ENCODE peak calls at places on chromosomes 2 and 18, in six cellular contexts. I is GM10248, L is right cardiac atrium, D is fibroblast of the aortic adventitia, S is NCI-H2171, A is T47D. U is an unnamed sample.

GRCh38 chr18:24559474-24560018 is 99.1 kb downstream of the HRH4 start:
- DNase-seq in L (no peak), I (no peak), A (no peak), S (no peak), D (no peak), U (no peak)

GRCh38 chr18:45255142-45255890 is 360.0 kb upstream of the SLC14A2 start:
- DNase-seq in S (no peak), I (no peak), D (peak; percentile 98), L (no peak), A (no peak), U (no peak)

GRCh38 chr2:231701456-231702373 is 6.6 kb upstream of the PTMA start:
- DNase-seq in I (no peak), A (no peak), L (peak; percentile 71), S (peak; percentile 80), D (peak; percentile 72), U (peak; percentile 72)

GRCh38 chr2:120539937-120540718 is 194.2 kb downstream of the INHBB start:
- DNase-seq in S (peak; percentile 57), I (no peak), L (peak; percentile 83), D (peak; percentile 91), A (peak; percentile 47), U (peak; percentile 80)

GRCh38 chr2:29502452-29502851 is 387.2 kb downstream of the CLIP4 start:
- DNase-seq in D (peak; percentile 11), I (no peak), S (no peak), A (no peak), L (no peak), U (no peak)

GRCh38 chr2:107801498-107801897 is 25.2 kb upstream of the RGPD4 start:
- DNase-seq in D (no peak), A (no peak), S (peak; percentile 46), I (no peak), L (no peak), U (no peak)

GRCh38 chr18:77653792-77654191 is 404.1 kb downstream of the GALR1 start:
- DNase-seq in A (no peak), I (no peak), S (no peak), L (no peak), D (no peak), U (no peak)

GRCh38 chr2:222862068-222862914 is 1.5 kb downstream of the ACSL3 start:
- DNase-seq in S (no peak), I (no peak), A (peak; percentile 39), D (peak; percentile 68), L (no peak), U (no peak)

GRCh38 chr2:163474319-163474744 is 261.5 kb downstream of the FIGN start:
- DNase-seq in A (no peak), L (no peak), I (no peak), S (no peak), D (no peak), U (no peak)

GRCh38 chr18:9053814-9054213 is 48.7 kb upstream of the NDUFV2 start:
- DNase-seq in L (no peak), S (no peak), I (no peak), A (no peak), D (no peak), U (no peak)

GRCh38 chr2:160411167-160411566 is 82.4 kb downstream of the RBMS1 start:
- DNase-seq in I (no peak), L (no peak), A (no peak), D (peak; percentile 70), S (no peak), U (no peak)

U was measured in Right ventricle myocardium inferior.